ENCODE peak calls at places on chromosomes 16 and 17, in six cellular contexts. U, Y, C, L, T and H are unnamed samples.

GRCh38 chr16:1534021-1535020 is 855 bp downstream of the TMEM204 start:
- DNase-seq in U (no peak), Y (no peak), C (peak), L (no peak), T (no peak), H (no peak)

GRCh38 chr16:69440236-69440635 is 15.8 kb downstream of the CYB5B start:
- DNase-seq in U (no peak), Y (no peak), C (no peak), L (no peak), T (no peak), H (no peak)

GRCh38 chr17:6853764-6854442 is 22.4 kb upstream of the TEKT1 start:
- DNase-seq in U (no peak), Y (peak), C (no peak), L (no peak), T (no peak), H (peak)

GRCh38 chr17:48198950-48199541 is 91.5 kb downstream of the SNX11 start:
- DNase-seq in U (peak), Y (peak), C (no peak), L (no peak), T (peak), H (no peak)

GRCh38 chr17:50785942-50786570 is 18.7 kb upstream of the ANKRD40CL start:
- DNase-seq in U (no peak), Y (no peak), C (peak), L (no peak), T (no peak), H (no peak)

GRCh38 chr16:10536814-10537389 is 43.5 kb downstream of the EMP2 start:
- DNase-seq in U (no peak), Y (no peak), C (no peak), L (no peak), T (peak), H (no peak)

GRCh38 chr17:3667366-3668278 is 756 bp downstream of the TAX1BP3 start:
- DNase-seq in U (peak), Y (peak), C (peak), L (no peak), T (peak), H (peak)

GRCh38 chr17:77420804-77421634 is 280.2 kb downstream of the SEC14L1 start:
- DNase-seq in U (no peak), Y (peak), C (peak), L (peak), T (peak), H (peak)

GRCh38 chr17:7884581-7885356 is 3.8 kb upstream of the CHD3 start:
- DNase-seq in U (peak), Y (no peak), C (no peak), L (peak), T (peak), H (no peak)

GRCh38 chr17:14744716-14745115 is 443.8 kb downstream of the HS3ST3B1 start:
- DNase-seq in U (no peak), Y (no peak), C (peak), L (no peak), T (no peak), H (no peak)

GRCh38 chr17:65433592-65433991 is 127.9 kb downstream of the AXIN2 start:
- DNase-seq in U (peak), Y (no peak), C (no peak), L (no peak), T (no peak), H (no peak)

GRCh38 chr17:61816538-61816937 is 46.8 kb downstream of the BRIP1 start:
- DNase-seq in U (no peak), Y (no peak), C (no peak), L (no peak), T (no peak), H (no peak)